ENCODE peak calls at places on chromosomes 16 and 17, in four cellular contexts. V, P, U and C are unnamed samples.

GRCh38 chr16:56690420-56691122 is 8.3 kb downstream of the MT1X start:
- DNase-seq in V (no peak), P (no peak), U (no peak), C (no peak)

GRCh38 chr17:37774508-37774907 is 29.6 kb upstream of the HNF1B start:
- DNase-seq in V (no peak), P (no peak), U (no peak), C (no peak)

GRCh38 chr16:56938664-56939513 is 6.9 kb downstream of the HERPUD1 start:
- DNase-seq in V (no peak), P (no peak), U (no peak), C (no peak)

GRCh38 chr17:21330436-21331160 is 45.6 kb upstream of the KCNJ12 start:
- DNase-seq in V (no peak), P (no peak), U (no peak), C (no peak)

GRCh38 chr17:78803161-78803845 is 21.2 kb upstream of the CYTH1 start:
- DNase-seq in V (no peak), P (no peak), U (no peak), C (no peak)

GRCh38 chr17:30554839-30555751 is 77.9 kb downstream of the GOSR1 start:
- DNase-seq in V (peak), P (no peak), U (no peak), C (peak)

GRCh38 chr17:68595496-68595895 is 5.7 kb downstream of the FAM20A start:
- DNase-seq in V (no peak), P (no peak), U (no peak), C (no peak)

GRCh38 chr17:46035112-46035818 is 36.2 kb downstream of the STH start:
- DNase-seq in V (no peak), P (no peak), U (no peak), C (no peak)

GRCh38 chr17:16199093-16199492 is 16.2 kb downstream of the NCOR1 start:
- DNase-seq in V (peak), P (no peak), U (no peak), C (no peak)

GRCh38 chr16:47925811-47926460 is 229.9 kb downstream of the ABCC12 start:
- DNase-seq in V (no peak), P (no peak), U (no peak), C (no peak)

GRCh38 chr16:61323456-61323855 is 712.8 kb downstream of the CDH8 start:
- DNase-seq in V (no peak), P (no peak), U (no peak), C (peak)